ENCODE peak calls at places on chromosomes 4 and X, in seven cellular contexts. One of them, this sample, is unnamed.

GRCh38 chrX:68831405-68832100 is 2.7 kb downstream of the EFNB1 start:
- DNase-seq in ovary: no peak
- DNase-seq in A549: no peak
- DNase-seq in kidney epithelial cell: no peak
- DNase-seq in GM23338: peak; percentile 36
- DNase-seq in breast epithelium: no peak
- DNase-seq in left lung: no peak
- DNase-seq in this sample: peak; percentile 1

GRCh38 chr4:8428288-8429097 is 12.0 kb downstream of the ACOX3 start:
- DNase-seq in GM23338: peak; percentile 91
- DNase-seq in left lung: peak; percentile 88
- DNase-seq in A549: peak; percentile 77
- DNase-seq in breast epithelium: peak; percentile 87
- DNase-seq in ovary: peak; percentile 92
- DNase-seq in kidney epithelial cell: no peak
- DNase-seq in this sample: peak; percentile 83

GRCh38 chr4:182449186-182449880 is 206.1 kb downstream of the TENM3 start:
- DNase-seq in breast epithelium: no peak
- DNase-seq in ovary: no peak
- DNase-seq in kidney epithelial cell: peak; percentile 9
- DNase-seq in left lung: no peak
- DNase-seq in GM23338: peak; percentile 92
- DNase-seq in A549: peak; percentile 13
- DNase-seq in this sample: no peak

GRCh38 chr4:89753601-89754066 is 83.3 kb downstream of the SNCA start:
- DNase-seq in ovary: no peak
- DNase-seq in A549: peak; percentile 62
- DNase-seq in breast epithelium: no peak
- DNase-seq in left lung: no peak
- DNase-seq in GM23338: no peak
- DNase-seq in kidney epithelial cell: peak; percentile 94
- DNase-seq in this sample: no peak

GRCh38 chr4:162274354-162274753 is 110.6 kb upstream of the FSTL5 start:
- DNase-seq in GM23338: no peak
- DNase-seq in A549: no peak
- DNase-seq in left lung: no peak
- DNase-seq in ovary: no peak
- DNase-seq in kidney epithelial cell: no peak
- DNase-seq in breast epithelium: peak; percentile 43
- DNase-seq in this sample: no peak

GRCh38 chr4:77697860-77698599 is 92.4 kb downstream of the CXCL13 start:
- DNase-seq in ovary: no peak
- DNase-seq in left lung: no peak
- DNase-seq in GM23338: peak; percentile 79
- DNase-seq in kidney epithelial cell: peak; percentile 54
- DNase-seq in A549: peak; percentile 65
- DNase-seq in breast epithelium: no peak
- DNase-seq in this sample: no peak

GRCh38 chr4:22969314-22969896 is 276.7 kb downstream of the GBA3 start:
- DNase-seq in ovary: no peak
- DNase-seq in left lung: no peak
- DNase-seq in GM23338: peak; percentile 3
- DNase-seq in A549: peak; percentile 14
- DNase-seq in kidney epithelial cell: no peak
- DNase-seq in breast epithelium: no peak
- DNase-seq in this sample: no peak

GRCh38 chr4:138602664-138603063 is 360.5 kb upstream of the SLC7A11 start:
- DNase-seq in left lung: no peak
- DNase-seq in kidney epithelial cell: no peak
- DNase-seq in ovary: no peak
- DNase-seq in A549: no peak
- DNase-seq in GM23338: no peak
- DNase-seq in breast epithelium: no peak
- DNase-seq in this sample: no peak

GRCh38 chr4:15912961-15913630 is 25.4 kb downstream of the FGFBP1 start:
- DNase-seq in A549: no peak
- DNase-seq in ovary: no peak
- DNase-seq in breast epithelium: no peak
- DNase-seq in GM23338: no peak
- DNase-seq in kidney epithelial cell: peak; percentile 73
- DNase-seq in left lung: no peak
- DNase-seq in this sample: no peak

GRCh38 chr4:146235654-146236570 is 21.6 kb downstream of the REELD1 start:
- DNase-seq in GM23338: no peak
- DNase-seq in kidney epithelial cell: no peak
- DNase-seq in A549: no peak
- DNase-seq in left lung: no peak
- DNase-seq in breast epithelium: no peak
- DNase-seq in ovary: no peak
- DNase-seq in this sample: no peak

GRCh38 chr4:83961575-83961974 is 425.7 kb downstream of the GPAT3 start:
- DNase-seq in breast epithelium: no peak
- DNase-seq in A549: peak; percentile 21
- DNase-seq in kidney epithelial cell: no peak
- DNase-seq in left lung: no peak
- DNase-seq in GM23338: no peak
- DNase-seq in ovary: no peak
- DNase-seq in this sample: no peak

GRCh38 chr4:145703850-145704528 is 24.0 kb downstream of the C4orf51 start:
- DNase-seq in A549: no peak
- DNase-seq in kidney epithelial cell: no peak
- DNase-seq in left lung: no peak
- DNase-seq in breast epithelium: peak; percentile 36
- DNase-seq in ovary: no peak
- DNase-seq in GM23338: peak; percentile 76
- DNase-seq in this sample: no peak

GRCh38 chrX:78514852-78515251 is 144.3 kb downstream of the RTL3 start:
- DNase-seq in ovary: no peak
- DNase-seq in GM23338: peak; percentile 90
- DNase-seq in kidney epithelial cell: no peak
- DNase-seq in breast epithelium: no peak
- DNase-seq in left lung: no peak
- DNase-seq in A549: no peak
- DNase-seq in this sample: no peak

GRCh38 chr4:10605746-10606482 is 78.7 kb downstream of the CLNK start:
- DNase-seq in GM23338: no peak
- DNase-seq in breast epithelium: no peak
- DNase-seq in left lung: no peak
- DNase-seq in A549: no peak
- DNase-seq in ovary: no peak
- DNase-seq in kidney epithelial cell: peak; percentile 56
- DNase-seq in this sample: no peak

GRCh38 chr4:123939621-123940020 is 543.0 kb downstream of the SPRY1 start:
- DNase-seq in breast epithelium: no peak
- DNase-seq in kidney epithelial cell: peak; percentile 76
- DNase-seq in GM23338: no peak
- DNase-seq in left lung: no peak
- DNase-seq in ovary: no peak
- DNase-seq in A549: no peak
- DNase-seq in this sample: no peak

GRCh38 chr4:76622717-76623116 is 187.7 kb downstream of the SHROOM3 start:
- DNase-seq in breast epithelium: no peak
- DNase-seq in left lung: no peak
- DNase-seq in A549: no peak
- DNase-seq in GM23338: no peak
- DNase-seq in ovary: no peak
- DNase-seq in kidney epithelial cell: no peak
- DNase-seq in this sample: no peak

GRCh38 chr4:122212880-122213279 is 60.7 kb downstream of the BLTP1 start:
- DNase-seq in left lung: no peak
- DNase-seq in A549: no peak
- DNase-seq in ovary: no peak
- DNase-seq in kidney epithelial cell: no peak
- DNase-seq in GM23338: no peak
- DNase-seq in breast epithelium: no peak
- DNase-seq in this sample: no peak

GRCh38 chr4:169205146-169205806 is 65.5 kb downstream of the SH3RF1 start:
- DNase-seq in kidney epithelial cell: no peak
- DNase-seq in GM23338: no peak
- DNase-seq in A549: no peak
- DNase-seq in ovary: no peak
- DNase-seq in left lung: no peak
- DNase-seq in breast epithelium: no peak
- DNase-seq in this sample: no peak

GRCh38 chrX:130916636-130917422 is 13.8 kb upstream of the ENOX2 start:
- DNase-seq in GM23338: peak; percentile 43
- DNase-seq in ovary: peak; percentile 35
- DNase-seq in kidney epithelial cell: no peak
- DNase-seq in breast epithelium: no peak
- DNase-seq in A549: peak; percentile 55
- DNase-seq in left lung: peak; percentile 32
- DNase-seq in this sample: peak; percentile 59

GRCh38 chrX:66110112-66110511 is 53.9 kb upstream of the HEPH start:
- DNase-seq in breast epithelium: no peak
- DNase-seq in ovary: no peak
- DNase-seq in GM23338: peak; percentile 53
- DNase-seq in A549: peak; percentile 9
- DNase-seq in kidney epithelial cell: no peak
- DNase-seq in left lung: no peak
- DNase-seq in this sample: no peak

GRCh38 chr4:119623025-119623424 is 5.6 kb downstream of the PDE5A start:
- DNase-seq in ovary: no peak
- DNase-seq in left lung: no peak
- DNase-seq in A549: no peak
- DNase-seq in kidney epithelial cell: no peak
- DNase-seq in breast epithelium: no peak
- DNase-seq in GM23338: no peak
- DNase-seq in this sample: no peak

GRCh38 chr4:143289370-143289769 is 47.3 kb upstream of the GAB1 start:
- DNase-seq in GM23338: no peak
- DNase-seq in left lung: no peak
- DNase-seq in ovary: no peak
- DNase-seq in kidney epithelial cell: no peak
- DNase-seq in A549: no peak
- DNase-seq in breast epithelium: no peak
- DNase-seq in this sample: no peak

GRCh38 chrX:136028383-136028984 is 43.2 kb downstream of the SLC9A6 start:
- DNase-seq in ovary: no peak
- DNase-seq in breast epithelium: no peak
- DNase-seq in left lung: no peak
- DNase-seq in A549: peak; percentile 55
- DNase-seq in GM23338: peak; percentile 47
- DNase-seq in kidney epithelial cell: peak; percentile 9
- DNase-seq in this sample: no peak

GRCh38 chr4:25927361-25928040 is 13.5 kb downstream of the SMIM20 start:
- DNase-seq in ovary: no peak
- DNase-seq in A549: no peak
- DNase-seq in breast epithelium: no peak
- DNase-seq in GM23338: no peak
- DNase-seq in kidney epithelial cell: no peak
- DNase-seq in left lung: no peak
- DNase-seq in this sample: no peak

DNA sequence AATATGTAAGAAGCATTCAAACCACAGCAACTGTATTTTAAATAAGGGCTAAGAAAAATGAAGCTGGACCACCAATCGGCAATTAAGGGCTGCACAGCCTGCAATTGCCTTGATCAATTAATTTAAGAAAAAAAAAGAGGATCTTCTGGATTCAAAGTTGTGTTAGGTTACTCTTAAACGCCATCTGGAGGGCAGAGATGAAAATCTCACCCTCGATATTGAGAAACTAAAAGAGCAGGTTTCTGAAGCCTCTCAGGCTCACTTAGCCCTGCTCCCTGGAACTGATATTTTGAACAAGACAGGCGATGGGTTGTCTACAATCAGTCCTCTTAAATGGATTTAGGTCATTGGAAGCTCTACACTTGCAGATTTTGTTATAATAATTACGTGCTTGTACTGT is 579.4 kb downstream of the GRXCR1 start:
- DNase-seq in ovary: no peak
- DNase-seq in kidney epithelial cell: no peak
- DNase-seq in GM23338: peak; percentile 39
- DNase-seq in A549: peak; percentile 2
- DNase-seq in left lung: no peak
- DNase-seq in breast epithelium: no peak
- DNase-seq in this sample: no peak
- TF ChIP-seq CTCF in ovary: no peak
- TF ChIP-seq CTCF in kidney epithelial cell: peak; percentile 2
- TF ChIP-seq CTCF in GM23338: peak; percentile 44
- TF ChIP-seq CTCF in A549: no peak
- TF ChIP-seq CTCF in left lung: no peak
- TF ChIP-seq CTCF in breast epithelium: no peak
- TF ChIP-seq CTCF in this sample: no peak

GRCh38 chr4:114654607-114655006 is 56.0 kb downstream of the UGT8 start:
- DNase-seq in GM23338: no peak
- DNase-seq in ovary: no peak
- DNase-seq in kidney epithelial cell: no peak
- DNase-seq in A549: no peak
- DNase-seq in breast epithelium: no peak
- DNase-seq in left lung: no peak
- DNase-seq in this sample: no peak
- TF ChIP-seq CTCF in GM23338: peak; percentile 44
- TF ChIP-seq CTCF in ovary: no peak
- TF ChIP-seq CTCF in kidney epithelial cell: no peak
- TF ChIP-seq CTCF in A549: no peak
- TF ChIP-seq CTCF in breast epithelium: no peak
- TF ChIP-seq CTCF in left lung: no peak
- TF ChIP-seq CTCF in this sample: no peak

DNA sequence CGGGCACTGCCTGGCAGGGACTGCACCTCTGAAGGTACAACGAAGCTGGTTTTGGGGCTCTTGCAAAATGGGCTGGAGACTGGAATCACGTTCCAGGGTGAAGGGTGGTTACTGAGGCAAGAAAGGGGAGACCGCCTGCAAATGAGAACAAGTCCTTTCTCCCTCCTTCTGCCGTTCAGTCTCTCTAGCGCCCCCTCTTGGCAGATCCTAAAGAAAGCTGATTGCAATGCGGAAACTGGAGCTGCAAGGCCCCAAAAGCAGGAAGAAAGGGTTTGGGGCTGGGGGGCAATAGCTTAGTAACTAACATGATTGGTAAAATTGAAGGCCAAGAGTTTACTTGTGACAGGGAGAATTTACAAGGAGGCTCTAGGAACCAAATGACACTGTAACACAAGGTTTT is 222.6 kb upstream of the HAND2 start:
- DNase-seq in kidney epithelial cell: no peak
- DNase-seq in left lung: no peak
- DNase-seq in breast epithelium: no peak
- DNase-seq in GM23338: peak; percentile 92
- DNase-seq in ovary: no peak
- DNase-seq in A549: peak; percentile 41
- DNase-seq in this sample: no peak
- TF ChIP-seq CTCF in kidney epithelial cell: peak; percentile 53
- TF ChIP-seq CTCF in left lung: no peak
- TF ChIP-seq CTCF in breast epithelium: no peak
- TF ChIP-seq CTCF in GM23338: peak; percentile 93
- TF ChIP-seq CTCF in ovary: no peak
- TF ChIP-seq CTCF in A549: no peak
- TF ChIP-seq CTCF in this sample: peak; percentile 50

GRCh38 chr4:180589575-180589974 is 1653.6 kb upstream of the TENM3 start:
- DNase-seq in GM23338: no peak
- DNase-seq in breast epithelium: no peak
- DNase-seq in A549: no peak
- DNase-seq in left lung: no peak
- DNase-seq in kidney epithelial cell: no peak
- DNase-seq in ovary: no peak
- DNase-seq in this sample: no peak

DNA sequence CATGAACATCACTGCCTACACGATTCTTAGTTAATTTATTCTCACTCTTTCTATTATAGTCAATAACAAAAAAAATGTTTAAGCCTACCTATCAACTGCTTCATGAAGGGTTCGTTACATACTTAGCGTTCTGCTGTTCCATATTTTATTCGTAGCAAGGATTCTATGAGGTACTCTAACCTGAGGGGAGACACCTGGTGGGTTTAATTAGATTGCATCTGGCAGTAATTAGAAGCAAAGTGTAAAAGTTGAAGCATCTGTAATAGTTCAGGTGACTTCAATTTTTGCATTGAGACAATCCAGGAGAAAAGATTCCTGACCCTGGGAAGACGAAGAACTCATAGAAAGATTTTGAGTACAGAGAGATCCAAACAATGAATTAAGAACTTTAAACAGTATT is 1655.8 kb upstream of the TENM3 start:
- DNase-seq in GM23338: peak; percentile 44
- DNase-seq in left lung: no peak
- DNase-seq in A549: no peak
- DNase-seq in ovary: no peak
- DNase-seq in kidney epithelial cell: no peak
- DNase-seq in breast epithelium: no peak
- DNase-seq in this sample: no peak
- TF ChIP-seq CTCF in GM23338: peak; percentile 55
- TF ChIP-seq CTCF in left lung: no peak
- TF ChIP-seq CTCF in A549: no peak
- TF ChIP-seq CTCF in ovary: no peak
- TF ChIP-seq CTCF in kidney epithelial cell: no peak
- TF ChIP-seq CTCF in breast epithelium: no peak
- TF ChIP-seq CTCF in this sample: no peak